ENCODE peak calls at places on chromosomes 12 and 14, in ten cellular contexts. Y, G, V, A, T, F, E, P, L and R are unnamed samples.
A peak's percentile ranks its signal among the peaks of the same experiment; 100 is the strongest.

GRCh38 chr14:68794130-68794855 is 1.4 kb upstream of the ZFP36L1 start:
- DNase-seq in Y (peak; percentile 96), F (peak; percentile 77), E (peak; percentile 96), L (peak; percentile 66), T (peak; percentile 22), P (peak; percentile 95), G (peak; percentile 91), A (peak; percentile 68), V (peak; percentile 88), R (no peak)

GRCh38 chr14:103346286-103346685 is 12.2 kb downstream of the EIF5 start:
- DNase-seq in V (no peak), A (no peak), E (no peak), P (no peak), G (no peak), F (no peak), L (no peak), T (no peak), Y (peak; percentile 33), R (no peak)

GRCh38 chr12:112759786-112760185 is 31.8 kb upstream of the RPH3A start:
- DNase-seq in F (no peak), L (no peak), A (no peak), Y (no peak), V (no peak), G (no peak), P (no peak), T (no peak), E (no peak), R (no peak)

GRCh38 chr12:125996438-125996837 is 931.2 kb downstream of the AACS start:
- DNase-seq in T (no peak), A (no peak), V (no peak), G (no peak), P (no peak), Y (no peak), L (no peak), E (no peak), F (no peak), R (no peak)

GRCh38 chr14:85250369-85250768 is 279.6 kb upstream of the FLRT2 start:
- DNase-seq in F (no peak), T (no peak), P (no peak), V (no peak), L (peak; percentile 95), A (peak; percentile 42), E (no peak), G (no peak), Y (no peak), R (peak; percentile 24)

GRCh38 chr12:15592934-15593333 is 196.3 kb downstream of the EPS8 start:
- DNase-seq in L (no peak), E (no peak), Y (peak; percentile 9), A (peak; percentile 24), F (no peak), V (no peak), G (no peak), T (no peak), P (no peak), R (no peak)

GRCh38 chr14:50447491-50447890 is 50.8 kb upstream of the CDKL1 start:
- DNase-seq in T (no peak), P (no peak), L (no peak), A (no peak), Y (peak; percentile 34), V (no peak), G (no peak), E (no peak), F (no peak), R (no peak)

GRCh38 chr14:54435500-54435981 is 5.6 kb downstream of the CNIH1 start:
- DNase-seq in Y (peak; percentile 83), V (no peak), E (no peak), L (no peak), G (no peak), A (peak; percentile 61), P (no peak), F (no peak), T (no peak), R (no peak)